ENCODE peak calls at places on chromosomes 13 and 19, in six cellular contexts. L, O, W, V, M and P are unnamed samples.

GRCh38 chr13:113848431-113849260 is 15.2 kb downstream of the GAS6 start:
- DNase-seq in V (no peak), L (no peak), O (no peak), W (no peak), M (no peak), P (no peak)

GRCh38 chr19:34481861-34482379 is 362 bp downstream of the WTIP start:
- DNase-seq in V (no peak), W (peak), O (no peak), M (no peak), L (peak), P (peak)

GRCh38 chr19:46717034-46717715 is at the start of gene PRKD2:
- DNase-seq in L (peak), O (peak), W (peak), M (peak), V (peak), P (peak)

GRCh38 chr19:17337675-17338439 is 504 bp downstream of the GTPBP3 start:
- DNase-seq in W (peak), M (peak), L (no peak), V (peak), O (no peak), P (peak)

GRCh38 chr19:11399667-11400066 is 15.6 kb upstream of the EPOR start:
- DNase-seq in W (peak), M (no peak), O (no peak), V (no peak), L (no peak), P (no peak)

GRCh38 chr19:17341845-17342244 is 4.5 kb downstream of the GTPBP3 start:
- DNase-seq in V (no peak), O (no peak), M (no peak), L (no peak), W (no peak), P (no peak)

GRCh38 chr19:53652476-53652875 is 20.7 kb downstream of the DPRX start:
- DNase-seq in O (no peak), V (no peak), L (no peak), M (no peak), W (no peak), P (no peak)

GRCh38 chr19:45164577-45165335 is 4.0 kb upstream of the NKPD1 start:
- DNase-seq in L (peak), O (no peak), V (peak), M (peak), W (peak), P (peak)

GRCh38 chr13:45142440-45143345 is 22.4 kb downstream of the GTF2F2 start:
- DNase-seq in W (no peak), O (peak), V (peak), L (no peak), M (no peak), P (no peak)

GRCh38 chr13:112391747-112392146 is 15.6 kb downstream of the SPACA7 start:
- DNase-seq in M (no peak), O (no peak), W (no peak), L (no peak), V (no peak), P (no peak)

GRCh38 chr13:26048745-26049144 is 3.1 kb downstream of the SHISA2 start:
- DNase-seq in L (no peak), W (no peak), V (no peak), M (no peak), O (no peak), P (no peak)

GRCh38 chr13:98768522-98768921 is 16.1 kb upstream of the SLC15A1 start:
- DNase-seq in W (no peak), O (no peak), V (no peak), M (no peak), L (no peak), P (no peak)

GRCh38 chr13:36606060-36606459 is 67.8 kb upstream of the SERTM1 start:
- DNase-seq in V (no peak), O (no peak), L (no peak), W (no peak), M (no peak), P (no peak)

GRCh38 chr13:46982856-46983582 is 86.2 kb upstream of the HTR2A start:
- DNase-seq in W (peak), M (no peak), O (peak), V (no peak), L (no peak), P (peak)

GRCh38 chr13:99403458-99403971 is 96.3 kb upstream of the GPR183 start:
- DNase-seq in V (no peak), L (no peak), W (no peak), M (peak), O (no peak), P (no peak)

GRCh38 chr19:19214892-19215291 is 3.1 kb downstream of the NCAN start:
- DNase-seq in L (no peak), O (no peak), W (no peak), M (no peak), V (peak), P (peak)

GRCh38 chr13:58955546-58956385 is 1208.0 kb downstream of the DIAPH3 start:
- DNase-seq in O (no peak), M (no peak), W (peak), L (no peak), V (no peak), P (peak)

GRCh38 chr13:109968876-109969577 is 182.6 kb upstream of the IRS2 start:
- DNase-seq in W (no peak), L (peak), V (no peak), M (no peak), O (no peak), P (no peak)

GRCh38 chr13:105442941-105443340 is 1092.5 kb downstream of the EFNB2 start:
- DNase-seq in V (peak), M (no peak), O (no peak), L (no peak), W (no peak), P (no peak)

GRCh38 chr19:35133826-35134225 is 1.0 kb downstream of the LGI4 start:
- DNase-seq in L (no peak), V (no peak), M (no peak), W (no peak), O (no peak), P (no peak)

GRCh38 chr19:52748336-52748950 is 13.6 kb upstream of the ZNF611 start:
- DNase-seq in L (no peak), W (no peak), O (peak), V (peak), M (no peak), P (no peak)